ENCODE peak calls at places on chromosome 11, in five cellular contexts. E, F, W, M and P are unnamed samples. For H3K9me2, the result is how much of the 10 kb centered on the place peaks cover.

GRCh38 chr11:119340335-119341221 is at the start of gene C1QTNF5:
- DNase-seq in E (no peak), F (peak), W (peak), M (peak), P (no peak)

GRCh38 chr11:18972336-18972735 is 33.1 kb upstream of the MRGPRX1 start:
- DNase-seq in E (no peak), F (no peak), W (no peak), M (no peak), P (no peak)

GRCh38 chr11:73838443-73839122 is 38.1 kb downstream of the COA4 start:
- DNase-seq in E (no peak), F (peak), W (peak), M (peak), P (no peak)

GRCh38 chr11:60703374-60703773 is 4.0 kb downstream of the MS4A8 start:
- DNase-seq in E (no peak), F (no peak), W (no peak), M (no peak), P (no peak)

GRCh38 chr11:11558352-11558751 is 63.5 kb downstream of the GALNT18 start:
- DNase-seq in E (no peak), F (no peak), W (no peak), M (no peak), P (no peak)

GRCh38 chr11:19187880-19188279 is 13.9 kb downstream of the CSRP3 start:
- DNase-seq in E (no peak), F (no peak), W (no peak), M (no peak), P (no peak)

GRCh38 chr11:4038973-4039372 is 55.6 kb upstream of the RRM1 start:
- DNase-seq in E (no peak), F (peak), W (no peak), M (no peak), P (no peak)

GRCh38 chr11:44973634-44974401 is 23.1 kb upstream of the TP53I11 start:
- DNase-seq in E (no peak), F (no peak), W (peak), M (no peak), P (no peak)

GRCh38 chr11:60754887-60755286 is 1.8 kb upstream of the MS4A15 start:
- DNase-seq in E (no peak), F (no peak), W (no peak), M (no peak), P (no peak)

GRCh38 chr11:28383471-28383870 is 275.3 kb downstream of the METTL15 start:
- DNase-seq in E (no peak), F (peak), W (no peak), M (no peak), P (no peak)

GRCh38 chr11:2516276-2517015 is 71.6 kb downstream of the KCNQ1 start:
- DNase-seq in E (no peak), F (no peak), W (no peak), M (no peak), P (no peak)

GRCh38 chr11:132131962-132132361 is 761.5 kb downstream of the NTM start:
- DNase-seq in E (no peak), F (no peak), W (peak), M (no peak), P (no peak)

GRCh38 chr11:3836903-3837302 is 3.9 kb downstream of the RHOG start:
- DNase-seq in E (no peak), F (no peak), W (no peak), M (no peak), P (peak)

GRCh38 chr11:128503231-128503991 is 83.9 kb downstream of the ETS1 start:
- DNase-seq in E (no peak), F (peak), W (no peak), M (peak), P (no peak)

GRCh38 chr11:78270993-78271392 is 82.3 kb downstream of the USP35 start:
- DNase-seq in E (no peak), F (no peak), W (no peak), M (no peak), P (no peak)

GRCh38 chr11:101030692-101031091 is 98.9 kb downstream of the PGR start:
- DNase-seq in E (no peak), F (no peak), W (no peak), M (no peak), P (no peak)

GRCh38 chr11:128324051-128324481 is 263.3 kb downstream of the ETS1 start:
- DNase-seq in E (no peak), F (no peak), W (no peak), M (no peak), P (no peak)

GRCh38 chr11:11086979-11087378 is 229.1 kb upstream of the ZBED5 start:
- DNase-seq in E (no peak), F (no peak), W (no peak), M (no peak), P (no peak)

GRCh38 chr11:57497303-57498247 is 17.9 kb downstream of the SLC43A1 start:
- DNase-seq in E (no peak), F (no peak), W (no peak), M (peak), P (no peak)

GRCh38 chr11:18203723-18204122 is 31.1 kb downstream of the MRGPRX4 start:
- DNase-seq in E (peak), F (peak), W (peak), M (peak), P (no peak)

GRCh38 chr11:70090989-70091388 is 12.9 kb downstream of the ANO1 start:
- DNase-seq in E (no peak), F (peak), W (no peak), M (peak), P (no peak)

GRCh38 chr11:61893981-61894380 is 2.6 kb upstream of the FADS3 start:
- DNase-seq in E (no peak), F (peak), W (no peak), M (no peak), P (no peak)

GRCh38 chr11:44684886-44685285 is 41.9 kb upstream of the TSPAN18 start:
- DNase-seq in E (no peak), F (no peak), W (no peak), M (no peak), P (no peak)

GRCh38 chr11:118050208-118050891 is 26.5 kb upstream of the TMPRSS4 start:
- DNase-seq in E (no peak), F (no peak), W (no peak), M (no peak), P (no peak)

GRCh38 chr11:18650859-18651557 is 16.9 kb upstream of the SPTY2D1 start:
- DNase-seq in E (peak), F (peak), W (peak), M (peak), P (peak)

GRCh38 chr11:62491571-62492329 is 54.9 kb downstream of the AHNAK start:
- DNase-seq in E (no peak), F (no peak), W (no peak), M (no peak), P (no peak)

GRCh38 chr11:17601206-17602075 is 54.4 kb downstream of the OTOG start:
- DNase-seq in E (no peak), F (no peak), W (peak), M (no peak), P (no peak)

GRCh38 chr11:75498556-75499255 is 27.0 kb downstream of the GDPD5 start:
- DNase-seq in E (no peak), F (peak), W (no peak), M (no peak), P (no peak)

GRCh38 chr11:75500742-75501141 is 25.0 kb downstream of the GDPD5 start:
- DNase-seq in E (no peak), F (no peak), W (no peak), M (no peak), P (no peak)

GRCh38 chr11:75497788-75498404 is 27.8 kb downstream of the GDPD5 start:
- DNase-seq in E (no peak), F (peak), W (no peak), M (no peak), P (no peak)

GRCh38 chr11:75502138-75502537 is 23.6 kb downstream of the GDPD5 start:
- DNase-seq in E (no peak), F (no peak), W (no peak), M (no peak), P (no peak)

GRCh38 chr11:75499423-75500305 is 26.1 kb downstream of the GDPD5 start:
- DNase-seq in E (no peak), F (peak), W (no peak), M (no peak), P (no peak)
- H3K9me2 ChIP-seq in E (under half), F (under half), W (under half), M (under half), P (under half)

DNA sequence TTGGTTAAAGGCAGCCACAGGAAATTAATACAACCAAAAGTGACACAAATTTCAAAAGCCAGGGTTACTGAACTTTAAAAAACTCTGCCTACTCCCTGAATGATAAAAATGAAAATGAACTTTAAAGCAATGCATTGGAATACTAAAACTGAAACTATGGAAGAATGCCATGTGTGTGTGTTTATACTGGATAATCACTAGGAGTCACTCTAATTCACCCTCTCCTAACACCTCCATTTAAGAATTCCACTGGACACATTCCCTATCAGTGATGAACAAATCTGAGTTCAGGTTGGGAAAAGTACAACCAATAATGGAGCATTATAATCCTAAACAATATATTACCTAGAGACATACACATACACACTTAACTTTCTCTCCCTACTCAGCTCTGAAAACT is 27.5 kb upstream of the PLAAT3 start:
- DNase-seq in E (no peak), F (peak), W (no peak), M (no peak), P (no peak)
- H3K4me2 ChIP-seq in E (no peak), F (no peak), W (no peak), M (no peak), P (no peak)

GRCh38 chr11:108568183-108568858 is 25.2 kb downstream of the EXPH5 start:
- DNase-seq in E (no peak), F (no peak), W (no peak), M (no peak), P (no peak)
- TF ChIP-seq EZH2phosphoT487 in E (no peak), F (no peak), W (no peak), M (no peak), P (no peak)

DNA sequence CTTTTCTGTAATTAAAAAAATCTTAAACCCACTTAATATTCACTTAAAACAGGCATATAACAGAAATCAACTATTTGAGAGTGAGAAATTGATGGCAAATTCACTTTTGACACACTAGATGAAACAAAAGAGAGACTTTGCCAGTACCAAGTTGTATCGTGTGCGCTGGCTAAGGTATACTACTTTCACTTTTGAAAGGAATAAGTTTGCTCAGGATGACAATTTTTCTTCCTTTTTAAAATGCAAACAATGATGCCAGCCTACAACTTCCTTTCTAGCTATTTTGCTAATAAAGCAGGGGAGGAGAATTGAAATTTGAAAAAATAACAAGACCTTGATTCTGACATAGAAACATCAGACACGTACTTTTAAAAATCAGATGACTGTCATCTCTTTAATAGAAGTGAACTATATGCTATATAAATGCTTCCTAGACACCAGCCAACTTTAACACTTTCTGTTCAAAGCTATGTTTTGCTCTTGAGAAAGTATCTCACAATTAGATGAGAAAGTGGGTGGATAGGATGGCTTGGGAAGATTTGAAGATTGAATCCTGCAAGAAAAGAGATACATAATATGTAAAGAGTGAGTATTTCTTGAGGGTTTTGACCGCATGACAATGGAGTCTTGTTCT is 41.6 kb upstream of the BLID start:
- DNase-seq in E (no peak), F (peak), W (no peak), M (no peak), P (no peak)
- H3K9me2 ChIP-seq in E (under half), F (under half), W (under half), M (under half), P (under half)

GRCh38 chr11:35947437-35947836 is 3.6 kb downstream of the LDLRAD3 start:
- DNase-seq in E (no peak), F (no peak), W (no peak), M (no peak), P (no peak)
- H3K4me2 ChIP-seq in E (no peak), F (no peak), W (no peak), M (no peak), P (no peak)

GRCh38 chr11:64009234-64009633 is 23.0 kb downstream of the OTUB1 start:
- DNase-seq in E (no peak), F (no peak), W (no peak), M (no peak), P (no peak)

GRCh38 chr11:64006468-64006867 is 20.2 kb downstream of the OTUB1 start:
- DNase-seq in E (no peak), F (no peak), W (no peak), M (no peak), P (no peak)

GRCh38 chr11:64008283-64008931 is 22.2 kb downstream of the OTUB1 start:
- DNase-seq in E (no peak), F (no peak), W (no peak), M (no peak), P (no peak)

GRCh38 chr11:64007160-64007628 is 21.0 kb downstream of the OTUB1 start:
- DNase-seq in E (no peak), F (peak), W (peak), M (peak), P (no peak)

GRCh38 chr11:64007629-64008282 is 21.5 kb downstream of the OTUB1 start:
- DNase-seq in E (peak), F (peak), W (peak), M (peak), P (no peak)
- TF ChIP-seq EZH2phosphoT487 in E (no peak), F (no peak), W (no peak), M (no peak), P (no peak)

GRCh38 chr11:14418801-14419417 is 59.9 kb upstream of the RRAS2 start:
- DNase-seq in E (peak), F (peak), W (peak), M (peak), P (peak)
- H3K9me2 ChIP-seq in E (under half), F (under half), W (under half), M (under half), P (under half)

DNA sequence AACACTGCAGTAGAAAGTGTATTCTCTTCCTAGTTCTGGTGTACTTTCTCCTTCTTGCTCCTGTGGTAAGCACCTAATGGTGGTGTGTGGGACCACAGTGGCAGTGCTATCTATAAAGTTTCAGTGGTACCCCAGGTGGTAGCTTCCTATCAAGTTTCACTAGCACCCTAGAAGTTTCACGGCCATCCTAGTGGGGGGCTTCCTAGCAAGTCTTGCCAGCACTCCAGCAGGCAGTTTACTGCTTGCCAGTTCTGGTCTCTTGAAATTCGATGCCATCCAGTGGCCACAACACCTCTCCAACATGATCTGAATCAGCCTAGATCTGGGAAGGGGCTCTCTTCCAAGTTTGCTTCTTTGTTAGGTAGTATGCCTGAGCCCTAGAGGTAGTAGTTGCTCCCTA is 229.6 kb downstream of the SWAP70 start:
- DNase-seq in E (no peak), F (no peak), W (peak), M (no peak), P (peak)
- H3K4me2 ChIP-seq in E (peak), F (no peak), W (peak), M (no peak), P (no peak)

GRCh38 chr11:134538793-134539192 is 126.8 kb upstream of the B3GAT1 start:
- DNase-seq in E (no peak), F (no peak), W (no peak), M (no peak), P (no peak)
- TF ChIP-seq EZH2phosphoT487 in E (no peak), F (no peak), W (no peak), M (no peak), P (no peak)